ENCODE peak calls at places on chromosomes 16 and 17, in eight cellular contexts. One of them, this sample, is unnamed.

GRCh38 chr17:45149669-45150603 is 1.7 kb downstream of the HEXIM1 start:
- DNase-seq in lower leg skin: peak
- DNase-seq in lung: peak
- DNase-seq in heart right ventricle: peak
- DNase-seq in activated naive CD4-positive, alpha-beta T cell: no peak
- DNase-seq in myocyte: peak
- DNase-seq in A549: peak
- DNase-seq in NCI-H1436 treated with DMSO at 0.1 percent for 48 hours: no peak
- DNase-seq in this sample: peak

GRCh38 chr16:31202402-31203385 is at the start of gene PYCARD:
- DNase-seq in heart right ventricle: peak
- DNase-seq in myocyte: no peak
- DNase-seq in NCI-H1436 treated with DMSO at 0.1 percent for 48 hours: no peak
- DNase-seq in activated naive CD4-positive, alpha-beta T cell: no peak
- DNase-seq in lower leg skin: peak
- DNase-seq in A549: peak
- DNase-seq in lung: peak
- DNase-seq in this sample: no peak

GRCh38 chr16:73054732-73055481 is 7.0 kb upstream of the ZFHX3 start:
- DNase-seq in myocyte: peak
- DNase-seq in NCI-H1436 treated with DMSO at 0.1 percent for 48 hours: no peak
- DNase-seq in activated naive CD4-positive, alpha-beta T cell: no peak
- DNase-seq in A549: peak
- DNase-seq in lung: no peak
- DNase-seq in heart right ventricle: no peak
- DNase-seq in lower leg skin: no peak
- DNase-seq in this sample: no peak

GRCh38 chr17:2405247-2405926 is 4.5 kb upstream of the MNT start:
- DNase-seq in NCI-H1436 treated with DMSO at 0.1 percent for 48 hours: no peak
- DNase-seq in lower leg skin: peak
- DNase-seq in heart right ventricle: no peak
- DNase-seq in activated naive CD4-positive, alpha-beta T cell: no peak
- DNase-seq in A549: peak
- DNase-seq in lung: no peak
- DNase-seq in myocyte: peak
- DNase-seq in this sample: no peak

GRCh38 chr17:2067559-2067958 is 12.7 kb downstream of the HIC1 start:
- DNase-seq in lung: no peak
- DNase-seq in activated naive CD4-positive, alpha-beta T cell: no peak
- DNase-seq in myocyte: no peak
- DNase-seq in NCI-H1436 treated with DMSO at 0.1 percent for 48 hours: no peak
- DNase-seq in heart right ventricle: no peak
- DNase-seq in lower leg skin: no peak
- DNase-seq in A549: no peak
- DNase-seq in this sample: no peak

GRCh38 chr17:8479431-8479947 is 43.8 kb downstream of the NDEL1 start:
- DNase-seq in A549: no peak
- DNase-seq in heart right ventricle: peak
- DNase-seq in myocyte: peak
- DNase-seq in lower leg skin: no peak
- DNase-seq in NCI-H1436 treated with DMSO at 0.1 percent for 48 hours: no peak
- DNase-seq in activated naive CD4-positive, alpha-beta T cell: no peak
- DNase-seq in lung: no peak
- DNase-seq in this sample: no peak

GRCh38 chr17:17681187-17681743 is at the start of gene RAI1:
- DNase-seq in activated naive CD4-positive, alpha-beta T cell: peak
- DNase-seq in heart right ventricle: peak
- DNase-seq in myocyte: peak
- DNase-seq in lower leg skin: peak
- DNase-seq in A549: peak
- DNase-seq in lung: peak
- DNase-seq in NCI-H1436 treated with DMSO at 0.1 percent for 48 hours: peak
- DNase-seq in this sample: peak

GRCh38 chr17:31050948-31051347 is 43.8 kb upstream of the NF1 start:
- DNase-seq in activated naive CD4-positive, alpha-beta T cell: no peak
- DNase-seq in A549: no peak
- DNase-seq in lung: no peak
- DNase-seq in heart right ventricle: no peak
- DNase-seq in myocyte: no peak
- DNase-seq in lower leg skin: no peak
- DNase-seq in NCI-H1436 treated with DMSO at 0.1 percent for 48 hours: no peak
- DNase-seq in this sample: no peak

GRCh38 chr16:54620197-54620596 is 310.5 kb upstream of the IRX5 start:
- DNase-seq in NCI-H1436 treated with DMSO at 0.1 percent for 48 hours: no peak
- DNase-seq in activated naive CD4-positive, alpha-beta T cell: no peak
- DNase-seq in lower leg skin: no peak
- DNase-seq in A549: no peak
- DNase-seq in myocyte: no peak
- DNase-seq in heart right ventricle: no peak
- DNase-seq in lung: no peak
- DNase-seq in this sample: no peak

GRCh38 chr17:48045270-48046001 is 2.7 kb upstream of the NFE2L1 start:
- DNase-seq in activated naive CD4-positive, alpha-beta T cell: no peak
- DNase-seq in NCI-H1436 treated with DMSO at 0.1 percent for 48 hours: no peak
- DNase-seq in lower leg skin: peak
- DNase-seq in myocyte: peak
- DNase-seq in heart right ventricle: no peak
- DNase-seq in lung: no peak
- DNase-seq in A549: no peak
- DNase-seq in this sample: no peak

GRCh38 chr16:16082255-16082654 is 132.8 kb downstream of the ABCC1 start:
- DNase-seq in myocyte: no peak
- DNase-seq in lung: no peak
- DNase-seq in heart right ventricle: no peak
- DNase-seq in lower leg skin: no peak
- DNase-seq in A549: no peak
- DNase-seq in NCI-H1436 treated with DMSO at 0.1 percent for 48 hours: no peak
- DNase-seq in activated naive CD4-positive, alpha-beta T cell: no peak
- DNase-seq in this sample: no peak

GRCh38 chr17:51046527-51047384 is 73.9 kb downstream of the SPAG9 start:
- DNase-seq in NCI-H1436 treated with DMSO at 0.1 percent for 48 hours: peak
- DNase-seq in heart right ventricle: peak
- DNase-seq in lung: no peak
- DNase-seq in myocyte: peak
- DNase-seq in A549: peak
- DNase-seq in activated naive CD4-positive, alpha-beta T cell: no peak
- DNase-seq in lower leg skin: peak
- DNase-seq in this sample: peak

GRCh38 chr16:10557750-10558149 is 22.6 kb downstream of the EMP2 start:
- DNase-seq in lower leg skin: no peak
- DNase-seq in myocyte: no peak
- DNase-seq in NCI-H1436 treated with DMSO at 0.1 percent for 48 hours: no peak
- DNase-seq in activated naive CD4-positive, alpha-beta T cell: no peak
- DNase-seq in heart right ventricle: no peak
- DNase-seq in lung: no peak
- DNase-seq in A549: no peak
- DNase-seq in this sample: no peak

GRCh38 chr17:76478730-76479514 is 11.5 kb downstream of the AANAT start:
- DNase-seq in A549: no peak
- DNase-seq in activated naive CD4-positive, alpha-beta T cell: no peak
- DNase-seq in lower leg skin: no peak
- DNase-seq in NCI-H1436 treated with DMSO at 0.1 percent for 48 hours: no peak
- DNase-seq in heart right ventricle: no peak
- DNase-seq in myocyte: no peak
- DNase-seq in lung: no peak
- DNase-seq in this sample: no peak

GRCh38 chr17:30554839-30555751 is 77.9 kb downstream of the GOSR1 start:
- DNase-seq in heart right ventricle: no peak
- DNase-seq in lower leg skin: no peak
- DNase-seq in lung: no peak
- DNase-seq in A549: peak
- DNase-seq in myocyte: peak
- DNase-seq in NCI-H1436 treated with DMSO at 0.1 percent for 48 hours: no peak
- DNase-seq in activated naive CD4-positive, alpha-beta T cell: no peak
- DNase-seq in this sample: no peak

GRCh38 chr17:49022391-49022941 is 25.3 kb downstream of the IGF2BP1 start:
- DNase-seq in activated naive CD4-positive, alpha-beta T cell: no peak
- DNase-seq in lower leg skin: no peak
- DNase-seq in heart right ventricle: no peak
- DNase-seq in lung: no peak
- DNase-seq in A549: peak
- DNase-seq in myocyte: peak
- DNase-seq in NCI-H1436 treated with DMSO at 0.1 percent for 48 hours: no peak
- DNase-seq in this sample: no peak

GRCh38 chr17:80063815-80064585 is 27.6 kb downstream of the CCDC40 start:
- DNase-seq in NCI-H1436 treated with DMSO at 0.1 percent for 48 hours: no peak
- DNase-seq in activated naive CD4-positive, alpha-beta T cell: no peak
- DNase-seq in lower leg skin: peak
- DNase-seq in A549: peak
- DNase-seq in heart right ventricle: no peak
- DNase-seq in lung: peak
- DNase-seq in myocyte: peak
- DNase-seq in this sample: no peak

GRCh38 chr16:72847187-72848044 is 200.5 kb downstream of the ZFHX3 start:
- DNase-seq in NCI-H1436 treated with DMSO at 0.1 percent for 48 hours: no peak
- DNase-seq in lung: no peak
- DNase-seq in myocyte: no peak
- DNase-seq in activated naive CD4-positive, alpha-beta T cell: no peak
- DNase-seq in lower leg skin: no peak
- DNase-seq in heart right ventricle: peak
- DNase-seq in A549: peak
- DNase-seq in this sample: no peak

GRCh38 chr17:11871773-11872172 is 125.5 kb downstream of the ZNF18 start:
- DNase-seq in heart right ventricle: no peak
- DNase-seq in myocyte: no peak
- DNase-seq in A549: peak
- DNase-seq in activated naive CD4-positive, alpha-beta T cell: no peak
- DNase-seq in lower leg skin: no peak
- DNase-seq in NCI-H1436 treated with DMSO at 0.1 percent for 48 hours: no peak
- DNase-seq in lung: no peak
- DNase-seq in this sample: no peak

GRCh38 chr17:71900830-71901229 is 220.0 kb upstream of the SOX9 start:
- DNase-seq in lung: no peak
- DNase-seq in activated naive CD4-positive, alpha-beta T cell: no peak
- DNase-seq in heart right ventricle: no peak
- DNase-seq in lower leg skin: no peak
- DNase-seq in myocyte: no peak
- DNase-seq in NCI-H1436 treated with DMSO at 0.1 percent for 48 hours: no peak
- DNase-seq in A549: no peak
- DNase-seq in this sample: no peak

GRCh38 chr16:85480727-85481101 is 132.4 kb upstream of the GSE1 start:
- DNase-seq in A549: no peak
- DNase-seq in lower leg skin: no peak
- DNase-seq in myocyte: peak
- DNase-seq in activated naive CD4-positive, alpha-beta T cell: no peak
- DNase-seq in heart right ventricle: no peak
- DNase-seq in NCI-H1436 treated with DMSO at 0.1 percent for 48 hours: no peak
- DNase-seq in lung: no peak
- DNase-seq in this sample: peak

GRCh38 chr16:29231231-29231630 is 175.3 kb downstream of the NPIPB11 start:
- DNase-seq in activated naive CD4-positive, alpha-beta T cell: no peak
- DNase-seq in NCI-H1436 treated with DMSO at 0.1 percent for 48 hours: no peak
- DNase-seq in myocyte: peak
- DNase-seq in lower leg skin: peak
- DNase-seq in lung: no peak
- DNase-seq in heart right ventricle: no peak
- DNase-seq in A549: no peak
- DNase-seq in this sample: no peak

GRCh38 chr17:28317099-28317964 is 1.7 kb upstream of the TMEM97 start:
- DNase-seq in myocyte: no peak
- DNase-seq in A549: no peak
- DNase-seq in activated naive CD4-positive, alpha-beta T cell: no peak
- DNase-seq in lung: no peak
- DNase-seq in NCI-H1436 treated with DMSO at 0.1 percent for 48 hours: no peak
- DNase-seq in lower leg skin: no peak
- DNase-seq in heart right ventricle: no peak
- DNase-seq in this sample: no peak

GRCh38 chr17:67165201-67165600 is 79.8 kb downstream of the HELZ start:
- DNase-seq in lower leg skin: peak
- DNase-seq in myocyte: no peak
- DNase-seq in activated naive CD4-positive, alpha-beta T cell: no peak
- DNase-seq in NCI-H1436 treated with DMSO at 0.1 percent for 48 hours: no peak
- DNase-seq in heart right ventricle: peak
- DNase-seq in lung: no peak
- DNase-seq in A549: no peak
- DNase-seq in this sample: no peak

GRCh38 chr17:60169921-60170817 is 20.4 kb downstream of the CA4 start:
- DNase-seq in lower leg skin: no peak
- DNase-seq in A549: no peak
- DNase-seq in NCI-H1436 treated with DMSO at 0.1 percent for 48 hours: no peak
- DNase-seq in myocyte: peak
- DNase-seq in lung: peak
- DNase-seq in activated naive CD4-positive, alpha-beta T cell: no peak
- DNase-seq in heart right ventricle: peak
- DNase-seq in this sample: no peak

GRCh38 chr16:85894266-85894665 is 4.7 kb upstream of the IRF8 start:
- DNase-seq in activated naive CD4-positive, alpha-beta T cell: no peak
- DNase-seq in lung: no peak
- DNase-seq in myocyte: no peak
- DNase-seq in lower leg skin: no peak
- DNase-seq in A549: peak
- DNase-seq in NCI-H1436 treated with DMSO at 0.1 percent for 48 hours: no peak
- DNase-seq in heart right ventricle: no peak
- DNase-seq in this sample: no peak

GRCh38 chr17:10058924-10059683 is 139.3 kb downstream of the GAS7 start:
- DNase-seq in A549: no peak
- DNase-seq in heart right ventricle: no peak
- DNase-seq in lung: no peak
- DNase-seq in NCI-H1436 treated with DMSO at 0.1 percent for 48 hours: no peak
- DNase-seq in myocyte: no peak
- DNase-seq in activated naive CD4-positive, alpha-beta T cell: no peak
- DNase-seq in lower leg skin: no peak
- DNase-seq in this sample: no peak

GRCh38 chr16:68368602-68368944 is 57.8 kb downstream of the PRMT7 start:
- DNase-seq in NCI-H1436 treated with DMSO at 0.1 percent for 48 hours: no peak
- DNase-seq in lung: no peak
- DNase-seq in heart right ventricle: no peak
- DNase-seq in A549: no peak
- DNase-seq in myocyte: no peak
- DNase-seq in lower leg skin: no peak
- DNase-seq in activated naive CD4-positive, alpha-beta T cell: no peak
- DNase-seq in this sample: no peak

GRCh38 chr17:75152971-75153853 is 1.1 kb downstream of the JPT1 start:
- DNase-seq in NCI-H1436 treated with DMSO at 0.1 percent for 48 hours: no peak
- DNase-seq in activated naive CD4-positive, alpha-beta T cell: no peak
- DNase-seq in myocyte: no peak
- DNase-seq in lung: no peak
- DNase-seq in lower leg skin: peak
- DNase-seq in heart right ventricle: peak
- DNase-seq in A549: peak
- DNase-seq in this sample: peak

GRCh38 chr16:83115491-83116232 is 488.9 kb downstream of the CDH13 start:
- DNase-seq in activated naive CD4-positive, alpha-beta T cell: no peak
- DNase-seq in heart right ventricle: no peak
- DNase-seq in myocyte: no peak
- DNase-seq in A549: no peak
- DNase-seq in NCI-H1436 treated with DMSO at 0.1 percent for 48 hours: no peak
- DNase-seq in lung: no peak
- DNase-seq in lower leg skin: no peak
- DNase-seq in this sample: no peak

GRCh38 chr17:74803971-74804370 is 27.8 kb upstream of the NAT9 start:
- DNase-seq in lung: no peak
- DNase-seq in heart right ventricle: no peak
- DNase-seq in myocyte: no peak
- DNase-seq in A549: no peak
- DNase-seq in lower leg skin: no peak
- DNase-seq in activated naive CD4-positive, alpha-beta T cell: no peak
- DNase-seq in NCI-H1436 treated with DMSO at 0.1 percent for 48 hours: no peak
- DNase-seq in this sample: no peak

GRCh38 chr17:42378597-42379594 is 9.3 kb downstream of the STAT3 start:
- DNase-seq in NCI-H1436 treated with DMSO at 0.1 percent for 48 hours: no peak
- DNase-seq in A549: no peak
- DNase-seq in activated naive CD4-positive, alpha-beta T cell: no peak
- DNase-seq in myocyte: no peak
- DNase-seq in lung: no peak
- DNase-seq in heart right ventricle: peak
- DNase-seq in lower leg skin: no peak
- DNase-seq in this sample: peak

GRCh38 chr17:73003487-73003886 is 89.0 kb downstream of the SLC39A11 start:
- DNase-seq in lung: no peak
- DNase-seq in lower leg skin: no peak
- DNase-seq in A549: peak
- DNase-seq in activated naive CD4-positive, alpha-beta T cell: no peak
- DNase-seq in heart right ventricle: no peak
- DNase-seq in myocyte: no peak
- DNase-seq in NCI-H1436 treated with DMSO at 0.1 percent for 48 hours: no peak
- DNase-seq in this sample: no peak

GRCh38 chr17:45311762-45312476 is 4.9 kb downstream of the MAP3K14 start:
- DNase-seq in A549: peak
- DNase-seq in heart right ventricle: peak
- DNase-seq in lower leg skin: no peak
- DNase-seq in NCI-H1436 treated with DMSO at 0.1 percent for 48 hours: no peak
- DNase-seq in myocyte: peak
- DNase-seq in activated naive CD4-positive, alpha-beta T cell: peak
- DNase-seq in lung: peak
- DNase-seq in this sample: no peak

This sample was measured in NCI-H2107.